ENCODE peak calls at places on chromosomes 2 and 18, in five cellular contexts. Y is activated CD8-positive, alpha-beta memory T cell treated with anti-CD3 and anti-CD28 coated beads for 48 hours; M is Daoy; H is kidney epithelial cell; G is activated effector memory CD4-positive, alpha-beta T cell treated with Interleukin-2 at 50 U/mL for 16 hours. F is an unnamed sample.

GRCh38 chr18:6207119-6207518 is 207.6 kb downstream of the L3MBTL4 start:
- DNase-seq in Y (no peak), M (no peak), H (no peak), G (no peak), F (no peak)

GRCh38 chr2:42224422-42225067 is 55.4 kb downstream of the EML4 start:
- DNase-seq in Y (no peak), M (no peak), H (no peak), G (no peak), F (no peak)

GRCh38 chr2:10006248-10007147 is 36.9 kb upstream of the KLF11 start:
- DNase-seq in Y (no peak), M (no peak), H (no peak), G (no peak), F (no peak)

GRCh38 chr2:27807476-27807875 is 36.0 kb downstream of the MRPL33 start:
- DNase-seq in Y (no peak), M (peak), H (no peak), G (no peak), F (no peak)

GRCh38 chr2:15048000-15048399 is 415.5 kb downstream of the LRATD1 start:
- DNase-seq in Y (no peak), M (no peak), H (no peak), G (no peak), F (no peak)

GRCh38 chr2:166106431-166107015 is 21.3 kb downstream of the SCN1A start:
- DNase-seq in Y (no peak), M (peak), H (no peak), G (no peak), F (no peak)

GRCh38 chr18:75727479-75727878 is 300.0 kb upstream of the SMIM21 start:
- DNase-seq in Y (no peak), M (peak), H (no peak), G (no peak), F (no peak)

GRCh38 chr2:213315168-213315876 is 31.1 kb downstream of the SPAG16 start:
- DNase-seq in Y (no peak), M (no peak), H (no peak), G (no peak), F (no peak)

GRCh38 chr2:60350791-60351190 is 202.7 kb downstream of the BCL11A start:
- DNase-seq in Y (no peak), M (no peak), H (no peak), G (no peak), F (no peak)

GRCh38 chr2:171595456-171595855 is 73.2 kb downstream of the CYBRD1 start:
- DNase-seq in Y (no peak), M (peak), H (no peak), G (no peak), F (no peak)

GRCh38 chr18:2883137-2883671 is 36.4 kb downstream of the EMILIN2 start:
- DNase-seq in Y (no peak), M (no peak), H (no peak), G (peak), F (no peak)